ENCODE peak calls at places on chromosome 14, in six cellular contexts. U is CD8-positive, alpha-beta T cell; F is pancreas; C is GM23338; S is kidney; O is bronchial epithelial cell. W is an unnamed sample.

GRCh38 chr14:50974118-50974517 is 29.8 kb upstream of the PYGL start:
- DNase-seq in U (no peak), F (no peak), C (no peak), S (no peak), O (no peak), W (no peak)

GRCh38 chr14:38143651-38144505 is 63.8 kb upstream of the SSTR1 start:
- DNase-seq in U (no peak), F (no peak), C (peak; percentile 61), S (no peak), O (peak; percentile 56), W (no peak)

GRCh38 chr14:23101986-23102625 is 2.7 kb downstream of the CIROP start:
- DNase-seq in U (no peak), F (no peak), C (no peak), S (no peak), O (no peak), W (no peak)

GRCh38 chr14:73211251-73211650 is 26.1 kb upstream of the PAPLN start:
- DNase-seq in U (no peak), F (no peak), C (no peak), S (no peak), O (no peak), W (no peak)

GRCh38 chr14:68506645-68507405 is 286.0 kb downstream of the ZFP36L1 start:
- DNase-seq in U (peak; percentile 66), F (no peak), C (no peak), S (no peak), O (peak; percentile 74), W (no peak)

GRCh38 chr14:105944632-105945610 is 418.5 kb downstream of the TMEM121 start:
- DNase-seq in U (peak; percentile 71), F (no peak), C (peak; percentile 1), S (peak; percentile 83), O (no peak), W (no peak)

GRCh38 chr14:92426237-92426636 is 87.3 kb upstream of the RIN3 start:
- DNase-seq in U (no peak), F (no peak), C (no peak), S (no peak), O (peak; percentile 4), W (no peak)

GRCh38 chr14:68191567-68192321 is 372.2 kb downstream of the RAD51B start:
- DNase-seq in U (no peak), F (no peak), C (peak; percentile 14), S (no peak), O (peak; percentile 95), W (no peak)

GRCh38 chr14:79855789-79856188 is 355.5 kb downstream of the DIO2 start:
- DNase-seq in U (no peak), F (no peak), C (no peak), S (no peak), O (no peak), W (no peak)

GRCh38 chr14:91245029-91245428 is 525 bp upstream of the GPR68 start:
- DNase-seq in U (peak; percentile 86), F (no peak), C (no peak), S (no peak), O (no peak), W (no peak)

DNA sequence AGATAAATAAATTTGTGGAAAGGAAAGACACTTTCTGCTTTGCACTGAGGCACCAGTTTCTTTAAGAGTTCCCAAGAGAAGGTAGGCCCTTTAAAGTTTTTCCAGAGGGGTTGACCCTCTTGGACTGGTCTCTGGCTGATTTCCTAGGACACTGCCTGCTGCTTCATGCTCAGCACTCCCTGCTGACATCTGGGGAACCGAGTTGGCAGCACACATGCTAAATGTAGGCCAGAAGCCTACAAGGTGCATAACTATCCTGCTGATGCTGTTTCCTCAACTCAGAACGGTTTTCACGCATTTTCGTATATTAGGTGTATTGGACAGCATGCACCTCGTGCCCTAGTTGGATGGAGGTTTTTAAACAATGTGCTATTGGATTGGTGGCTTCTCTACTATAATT is 887.2 kb upstream of the SEL1L start:
- DNase-seq in U (no peak), F (no peak), C (no peak), S (no peak), O (no peak), W (no peak)
- H3K4me3 ChIP-seq in U (no peak overlapping the region), F (no peak overlapping the region), C (no peak overlapping the region), S (no peak overlapping the region), O (no peak overlapping the region), W (no peak overlapping the region)

GRCh38 chr14:101992708-101993107 is 28.3 kb downstream of the DYNC1H1 start:
- DNase-seq in U (no peak), F (no peak), C (no peak), S (no peak), O (no peak), W (no peak)
- H3K36me3 ChIP-seq in U (peaks cover 83% of the 10 kb centered on the region), F (peaks cover 87% of the 10 kb centered on the region), C (peaks cover 81% of the 10 kb centered on the region), S (peaks cover 63% of the 10 kb centered on the region), O (peaks cover 39% of the 10 kb centered on the region), W (peaks cover 69% of the 10 kb centered on the region)

GRCh38 chr14:93788307-93788556 is at the start of gene PRIMA1:
- DNase-seq in U (no peak), F (no peak), C (no peak), S (no peak), O (no peak), W (no peak)

GRCh38 chr14:93790966-93791365 is 2.7 kb upstream of the PRIMA1 start:
- DNase-seq in U (no peak), F (no peak), C (no peak), S (no peak), O (no peak), W (no peak)

GRCh38 chr14:93788557-93789365 is 476 bp upstream of the PRIMA1 start:
- DNase-seq in U (no peak), F (no peak), C (peak; percentile 78), S (no peak), O (no peak), W (peak; percentile 92)

GRCh38 chr14:93787465-93788306 is 599 bp downstream of the PRIMA1 start:
- DNase-seq in U (no peak), F (peak; percentile 64), C (peak; percentile 83), S (no peak), O (no peak), W (peak; percentile 90)

DNA sequence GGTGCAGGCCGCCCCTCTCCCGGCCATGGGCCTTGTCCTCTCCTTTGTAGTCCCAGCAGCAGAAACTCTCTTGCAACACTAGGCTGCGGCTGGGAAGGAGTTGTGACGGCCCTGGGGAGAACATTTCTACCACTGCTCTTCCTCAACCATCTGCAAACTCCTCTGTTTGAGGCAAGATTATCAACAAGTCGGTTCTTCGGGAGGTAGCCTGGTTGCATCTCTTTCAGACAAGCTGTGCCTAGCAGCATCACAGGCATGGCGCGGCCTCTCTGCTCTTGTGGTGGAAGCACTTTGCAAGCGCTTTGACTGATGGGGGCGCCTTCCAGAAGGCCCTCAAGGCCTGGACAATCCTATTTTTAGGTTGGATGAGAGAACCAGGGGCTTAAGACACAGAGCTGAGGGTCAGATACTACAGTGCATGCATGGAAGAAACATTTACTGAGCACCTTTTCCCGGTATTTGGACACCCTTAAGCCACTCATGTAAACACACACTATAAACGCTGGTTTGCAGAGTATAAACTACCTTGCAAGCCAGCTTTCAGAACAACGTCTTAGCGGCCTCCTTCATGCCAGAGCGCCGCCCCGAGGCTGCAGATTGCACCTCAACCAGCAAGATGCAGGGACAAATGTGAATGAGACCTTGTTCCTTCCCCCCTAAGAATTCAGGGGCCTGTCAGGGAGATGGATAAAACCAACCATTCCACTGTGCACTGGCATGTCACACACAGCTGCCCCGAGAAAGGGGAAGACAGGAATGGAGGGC is 1.3 kb upstream of the PRIMA1 start:
- DNase-seq in U (no peak), F (no peak), C (peak; percentile 42), S (no peak), O (no peak), W (peak; percentile 39)
- H3K4me3 ChIP-seq in U (no peak overlapping the region), F (no peak overlapping the region), C (peak overlapping the region; percentile 86), S (no peak overlapping the region), O (no peak overlapping the region), W (peak overlapping the region; percentile 67)

GRCh38 chr14:101862177-101862576 is 100.7 kb downstream of the PPP2R5C start:
- DNase-seq in U (no peak), F (no peak), C (no peak), S (no peak), O (no peak), W (no peak)

GRCh38 chr14:101858791-101859537 is 97.5 kb downstream of the PPP2R5C start:
- DNase-seq in U (no peak), F (no peak), C (no peak), S (no peak), O (peak; percentile 12), W (no peak)

GRCh38 chr14:101859538-101859902 is 98.0 kb downstream of the PPP2R5C start:
- DNase-seq in U (no peak), F (no peak), C (no peak), S (no peak), O (no peak), W (no peak)

GRCh38 chr14:101861464-101861863 is 100.0 kb downstream of the PPP2R5C start:
- DNase-seq in U (no peak), F (no peak), C (no peak), S (no peak), O (no peak), W (no peak)

DNA sequence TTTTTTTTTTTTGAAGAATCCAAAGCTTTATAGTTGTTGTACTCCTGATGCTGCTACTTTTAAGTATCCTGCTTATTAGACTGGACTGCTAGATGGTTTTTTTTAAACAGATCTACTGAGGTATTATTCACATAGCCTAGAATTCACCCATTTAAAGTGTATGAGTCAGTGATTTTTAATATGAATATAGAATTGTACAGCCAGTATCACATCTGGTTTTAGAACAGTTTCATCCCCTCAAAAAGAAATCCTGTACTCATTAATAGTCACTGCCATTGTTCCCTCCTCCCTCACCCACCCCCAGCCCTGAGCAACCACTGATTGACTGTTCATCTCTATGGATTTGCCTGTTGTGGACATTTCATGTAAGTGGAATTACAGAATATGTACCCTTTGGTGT is 98.4 kb downstream of the PPP2R5C start:
- DNase-seq in U (no peak), F (no peak), C (no peak), S (no peak), O (no peak), W (no peak)
- H3K36me3 ChIP-seq in U (peaks cover 33% of the 10 kb centered on the region), F (no peaks in the 10 kb centered on the region), C (peaks cover 5% of the 10 kb centered on the region), S (peaks cover 9% of the 10 kb centered on the region), O (peaks cover 9% of the 10 kb centered on the region), W (no peaks in the 10 kb centered on the region)

W was measured in H7.